ENCODE peak calls at places on chromosomes 6 and 20, in four cellular contexts. N, P, X and Q are unnamed samples.
A peak's percentile ranks its signal among the peaks of the same experiment; 100 is the strongest.

GRCh38 chr20:12180107-12180661 is 262.5 kb downstream of the BTBD3 start:
- DNase-seq in N (no peak), P (no peak), X (no peak), Q (no peak)

GRCh38 chr6:156031516-156031915 is 575.9 kb upstream of the NOX3 start:
- DNase-seq in N (no peak), P (no peak), X (no peak), Q (no peak)

GRCh38 chr6:8400663-8401062 is 34.7 kb downstream of the SLC35B3 start:
- DNase-seq in N (no peak), P (no peak), X (no peak), Q (no peak)

GRCh38 chr6:51250317-51250716 is 431.6 kb downstream of the TFAP2B start:
- DNase-seq in N (no peak), P (no peak), X (no peak), Q (no peak)

GRCh38 chr6:167888098-167888497 is 61.4 kb downstream of the AFDN start:
- DNase-seq in N (no peak), P (no peak), X (no peak), Q (no peak)

GRCh38 chr6:150056156-150056555 is 12.8 kb downstream of the ULBP3 start:
- DNase-seq in N (no peak), P (no peak), X (no peak), Q (no peak)

GRCh38 chr6:158646023-158646888 is 1.7 kb upstream of the DYNLT1 start:
- DNase-seq in N (no peak), P (no peak), X (no peak), Q (peak; percentile 54)

GRCh38 chr6:56024931-56025330 is 149.5 kb upstream of the BMP5 start:
- DNase-seq in N (no peak), P (no peak), X (no peak), Q (no peak)

GRCh38 chr20:40467703-40468411 is 221.2 kb downstream of the MAFB start:
- DNase-seq in N (no peak), P (no peak), X (no peak), Q (no peak)

GRCh38 chr20:38202153-38202981 is 37.3 kb upstream of the TGM2 start:
- DNase-seq in N (no peak), P (no peak), X (no peak), Q (no peak)

GRCh38 chr6:158049055-158050028 is 67.7 kb downstream of the SYNJ2 start:
- DNase-seq in N (no peak), P (no peak), X (no peak), Q (no peak)

GRCh38 chr6:98985391-98985790 is 37.6 kb upstream of the FBXL4 start:
- DNase-seq in N (no peak), P (no peak), X (no peak), Q (no peak)

GRCh38 chr6:160667854-160668481 is 3.9 kb upstream of the LPA start:
- DNase-seq in N (no peak), P (peak; percentile 63), X (peak; percentile 41), Q (no peak)

GRCh38 chr6:16623029-16623653 is 138.1 kb downstream of the ATXN1 start:
- DNase-seq in N (no peak), P (no peak), X (no peak), Q (no peak)

GRCh38 chr20:19583532-19584175 is 174.4 kb upstream of the RIN2 start:
- DNase-seq in N (peak; percentile 28), P (peak; percentile 71), X (peak; percentile 91), Q (peak; percentile 70)

GRCh38 chr20:47795214-47795667 is 10.0 kb upstream of the SULF2 start:
- DNase-seq in N (no peak), P (peak; percentile 18), X (no peak), Q (no peak)

GRCh38 chr6:97025088-97025487 is 100.6 kb downstream of the KLHL32 start:
- DNase-seq in N (no peak), P (no peak), X (no peak), Q (no peak)

GRCh38 chr20:54208492-54209044 is 681 bp downstream of the PFDN4 start:
- DNase-seq in N (peak; percentile 41), P (no peak), X (peak; percentile 18), Q (no peak)

GRCh38 chr20:62342910-62343309 is 24.2 kb downstream of the LAMA5 start:
- DNase-seq in N (no peak), P (no peak), X (no peak), Q (no peak)

GRCh38 chr6:165653196-165653595 is 9.8 kb downstream of the PDE10A start:
- DNase-seq in N (no peak), P (no peak), X (no peak), Q (no peak)

GRCh38 chr20:12022121-12022520 is 104.4 kb downstream of the BTBD3 start:
- DNase-seq in N (no peak), P (no peak), X (no peak), Q (no peak)

GRCh38 chr6:37650071-37650481 is 47.6 kb downstream of the MDGA1 start:
- DNase-seq in N (no peak), P (peak; percentile 60), X (peak; percentile 59), Q (no peak)

GRCh38 chr6:168789699-168790098 is 348.7 kb downstream of the SMOC2 start:
- DNase-seq in N (no peak), P (no peak), X (no peak), Q (no peak)

GRCh38 chr20:52905235-52905634 is 66.9 kb upstream of the TSHZ2 start:
- DNase-seq in N (no peak), P (no peak), X (no peak), Q (no peak)

GRCh38 chr6:79373880-79374279 is 139.4 kb upstream of the HMGN3 start:
- DNase-seq in N (no peak), P (no peak), X (no peak), Q (no peak)

GRCh38 chr6:169813969-169814368 is 62.5 kb downstream of the ERMARD start:
- DNase-seq in N (no peak), P (no peak), X (no peak), Q (no peak)

GRCh38 chr6:13666194-13667105 is 45.2 kb downstream of the RANBP9 start:
- DNase-seq in N (no peak), P (no peak), X (no peak), Q (no peak)

GRCh38 chr6:43584892-43585570 is 9.0 kb downstream of the POLH start:
- DNase-seq in N (no peak), P (no peak), X (no peak), Q (no peak)

GRCh38 chr6:21887301-21888185 is 294.0 kb downstream of the SOX4 start:
- DNase-seq in N (no peak), P (no peak), X (no peak), Q (no peak)

GRCh38 chr6:3592371-3592941 is 135.6 kb upstream of the SLC22A23 start:
- DNase-seq in N (peak; percentile 82), P (no peak), X (no peak), Q (no peak)

GRCh38 chr6:159807150-159807859 is 7.2 kb downstream of the PNLDC1 start:
- DNase-seq in N (no peak), P (peak; percentile 20), X (no peak), Q (no peak)

GRCh38 chr6:42864602-42865001 is 14.8 kb upstream of the RPL7L1 start:
- DNase-seq in N (no peak), P (no peak), X (no peak), Q (peak; percentile 79)

GRCh38 chr6:132818404-132819359 is 4.3 kb downstream of the RPS12 start:
- DNase-seq in N (no peak), P (no peak), X (no peak), Q (no peak)

GRCh38 chr20:22544462-22544861 is 39.9 kb downstream of the FOXA2 start:
- DNase-seq in N (no peak), P (no peak), X (no peak), Q (no peak)

GRCh38 chr6:149212202-149212601 is 105.3 kb upstream of the TAB2 start:
- DNase-seq in N (no peak), P (no peak), X (no peak), Q (no peak)

GRCh38 chr6:118651282-118652050 is at the start of gene CEP85L:
- DNase-seq in N (peak; percentile 91), P (peak; percentile 96), X (peak; percentile 93), Q (peak; percentile 84)

GRCh38 chr20:17502105-17502504 is 29.1 kb downstream of the BFSP1 start:
- DNase-seq in N (no peak), P (no peak), X (no peak), Q (no peak)

GRCh38 chr6:74597266-74597665 is 608.6 kb downstream of the COL12A1 start:
- DNase-seq in N (no peak), P (no peak), X (no peak), Q (no peak)